ENCODE peak calls at places on chromosome 22, in nine cellular contexts. A is SK-N-SH, Q is astrocyte, R is fibroblast of lung, B is mammary epithelial cell, H is H9, F is trophoblast cell, I is IMR-90, M is neuronal stem cell. Y is an unnamed sample.
A peak's percentile ranks its signal among the peaks of the same experiment; 100 is the strongest.

GRCh38 chr22:33188316-33188715 is 130.1 kb upstream of the SYN3 start:
- DNase-seq in B (peak; percentile 11), A (no peak), H (no peak), Q (no peak), F (no peak), I (no peak), M (no peak), R (no peak), Y (no peak)

GRCh38 chr22:43921361-43921760 is 2.2 kb upstream of the PNPLA3 start:
- DNase-seq in H (no peak), I (peak; percentile 77), A (no peak), Q (peak; percentile 90), M (no peak), F (peak; percentile 79), R (peak; percentile 93), B (peak; percentile 64), Y (no peak)

GRCh38 chr22:20423636-20424511 is 13.8 kb downstream of the SCARF2 start:
- DNase-seq in I (no peak), M (no peak), A (peak; percentile 71), Q (no peak), H (peak; percentile 52), B (no peak), R (no peak), F (peak; percentile 17), Y (no peak)

GRCh38 chr22:19937616-19938473 is 3.7 kb upstream of the COMT start:
- DNase-seq in B (no peak), A (no peak), R (peak; percentile 41), H (no peak), F (no peak), M (no peak), I (peak; percentile 35), Q (peak; percentile 27), Y (no peak)

GRCh38 chr22:19805821-19806212 is 45.2 kb downstream of the TBX1 start:
- DNase-seq in M (no peak), B (no peak), H (peak; percentile 15), Q (no peak), F (no peak), R (no peak), A (peak; percentile 21), I (no peak), Y (peak; percentile 21)

GRCh38 chr22:35620624-35621245 is 3.6 kb upstream of the MB start:
- DNase-seq in B (no peak), M (no peak), I (peak; percentile 36), A (peak; percentile 77), F (no peak), H (no peak), R (peak; percentile 21), Q (no peak), Y (no peak)

GRCh38 chr22:17501679-17502285 is 61.5 kb upstream of the SLC25A18 start:
- DNase-seq in B (peak; percentile 53), M (peak; percentile 42), R (peak; percentile 57), I (peak; percentile 66), Q (peak; percentile 46), A (peak; percentile 69), F (peak; percentile 32), H (no peak), Y (peak; percentile 55)

GRCh38 chr22:45188779-45189178 is 25.1 kb downstream of the NUP50 start:
- DNase-seq in I (no peak), R (no peak), Q (no peak), A (no peak), M (no peak), B (no peak), H (no peak), F (no peak), Y (peak; percentile 41)

GRCh38 chr22:43262990-43263644 is 76.2 kb upstream of the TTLL12 start:
- DNase-seq in H (no peak), I (no peak), A (no peak), B (no peak), F (no peak), Q (peak; percentile 20), M (no peak), R (no peak), Y (no peak)

GRCh38 chr22:20254975-20255946 is 12.9 kb downstream of the RTN4R start:
- DNase-seq in I (no peak), A (peak; percentile 57), Q (no peak), H (no peak), R (no peak), B (no peak), F (no peak), M (no peak), Y (no peak)

GRCh38 chr22:20756846-20757245 is 17.1 kb upstream of the SERPIND1 start:
- DNase-seq in B (no peak), Q (no peak), F (no peak), R (no peak), H (no peak), M (no peak), I (no peak), A (no peak), Y (no peak)

GRCh38 chr22:24952837-24953293 is 349 bp downstream of the KIAA1671 start:
- DNase-seq in M (peak; percentile 65), R (peak; percentile 47), H (peak; percentile 81), I (peak; percentile 7), B (peak; percentile 73), Q (peak; percentile 31), F (no peak), A (peak; percentile 84), Y (peak; percentile 90)

GRCh38 chr22:41300661-41301060 is 664 bp upstream of the ZC3H7B start:
- DNase-seq in M (no peak), B (no peak), Q (no peak), A (no peak), H (no peak), I (no peak), F (no peak), R (no peak), Y (no peak)
- H3K9ac ChIP-seq in M (no peak overlapping the region), B (no peak overlapping the region), Q (peak overlapping the region; percentile 97), A (peak overlapping the region; percentile 93), H (peak overlapping the region; percentile 36), I (peak overlapping the region; percentile 98), F (no peak overlapping the region), R (no peak overlapping the region), Y (no peak overlapping the region)

DNA sequence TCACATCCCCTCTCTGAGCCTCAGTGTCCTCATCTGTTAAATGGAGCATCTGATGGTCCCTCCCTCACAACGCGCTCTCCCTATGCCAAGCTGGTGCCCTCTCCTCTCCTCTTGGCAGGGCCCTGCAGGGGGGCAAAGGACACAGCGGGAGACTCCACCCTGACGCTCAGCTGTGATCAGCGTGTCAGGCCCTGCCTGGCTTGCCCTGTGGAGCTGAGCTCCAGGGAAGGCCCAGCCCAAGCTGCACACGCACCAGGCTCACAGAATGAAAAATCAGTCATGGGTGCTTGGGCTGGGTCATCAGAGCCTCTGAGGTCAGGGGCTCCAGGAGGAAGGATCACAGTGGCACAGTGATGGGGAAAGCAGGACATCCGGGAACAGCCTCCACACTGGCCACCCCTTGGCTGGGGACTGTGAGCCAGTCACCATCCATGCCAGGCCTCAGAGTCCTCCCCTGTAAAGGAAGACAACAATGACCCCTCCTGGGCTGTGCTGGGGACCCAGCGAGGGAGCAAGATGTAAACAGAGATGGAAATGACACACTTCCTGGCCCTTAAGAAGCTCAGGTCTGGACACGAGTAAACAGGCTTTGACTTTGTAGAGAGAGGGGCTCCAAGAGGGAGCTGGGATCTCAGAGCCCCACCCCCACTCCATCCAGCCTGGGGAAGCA is 36.6 kb downstream of the RPL3 start:
- DNase-seq in H (no peak), Q (no peak), R (no peak), A (no peak), B (no peak), M (no peak), F (no peak), I (no peak), Y (peak; percentile 57)
- H3K9ac ChIP-seq in H (no peak overlapping the region), Q (no peak overlapping the region), R (no peak overlapping the region), A (no peak overlapping the region), B (no peak overlapping the region), M (no peak overlapping the region), F (no peak overlapping the region), I (peak overlapping the region; percentile 8), Y (no peak overlapping the region)

GRCh38 chr22:37491106-37491505 is 4.9 kb upstream of the MFNG start:
- DNase-seq in F (no peak), B (no peak), A (no peak), H (no peak), M (no peak), R (no peak), I (no peak), Q (no peak), Y (no peak)
- H3K9ac ChIP-seq in F (no peak overlapping the region), B (no peak overlapping the region), A (no peak overlapping the region), H (no peak overlapping the region), M (peak overlapping the region; percentile 15), R (no peak overlapping the region), I (no peak overlapping the region), Q (no peak overlapping the region), Y (no peak overlapping the region)

DNA sequence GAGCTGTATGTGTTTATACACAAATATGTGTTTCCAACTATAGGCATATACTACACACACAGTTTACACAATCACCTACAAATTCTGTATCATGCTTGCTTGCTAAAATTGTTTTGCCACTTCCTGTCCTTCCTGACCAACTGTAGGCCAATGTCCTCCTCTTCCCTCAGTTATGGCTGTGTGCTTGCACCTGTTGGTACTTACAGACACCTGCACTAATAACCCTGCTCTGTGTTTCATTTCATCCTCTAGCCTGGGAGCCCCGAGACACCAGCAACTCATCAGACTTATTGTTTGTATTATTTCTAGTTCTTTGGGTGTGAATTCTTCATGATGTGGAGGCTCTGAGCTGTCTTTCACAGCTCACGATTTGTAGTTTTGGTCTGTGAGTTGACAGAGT is 1.8 kb upstream of the NCF4 start:
- DNase-seq in A (no peak), H (no peak), M (no peak), I (no peak), Q (no peak), B (no peak), F (no peak), R (no peak), Y (no peak)
- H3K9ac ChIP-seq in A (no peak overlapping the region), H (no peak overlapping the region), M (no peak overlapping the region), I (no peak overlapping the region), Q (no peak overlapping the region), B (no peak overlapping the region), F (no peak overlapping the region), R (no peak overlapping the region), Y (no peak overlapping the region)

GRCh38 chr22:50192056-50192824 is 6.5 kb downstream of the TRABD start:
- DNase-seq in A (no peak), I (peak; percentile 19), H (no peak), R (no peak), M (no peak), B (peak; percentile 32), Q (no peak), F (no peak), Y (no peak)
- H3K9ac ChIP-seq in A (no peak overlapping the region), I (no peak overlapping the region), H (no peak overlapping the region), R (no peak overlapping the region), M (no peak overlapping the region), B (no peak overlapping the region), Q (no peak overlapping the region), F (no peak overlapping the region), Y (no peak overlapping the region)

GRCh38 chr22:26674211-26675190 is 17.1 kb downstream of the MIAT start:
- DNase-seq in M (no peak), H (no peak), Q (no peak), R (no peak), B (peak; percentile 29), I (no peak), A (no peak), F (no peak), Y (no peak)
- H3K9ac ChIP-seq in M (no peak overlapping the region), H (no peak overlapping the region), Q (no peak overlapping the region), R (no peak overlapping the region), B (no peak overlapping the region), I (no peak overlapping the region), A (peak overlapping the region; percentile 91), F (no peak overlapping the region), Y (no peak overlapping the region)

DNA sequence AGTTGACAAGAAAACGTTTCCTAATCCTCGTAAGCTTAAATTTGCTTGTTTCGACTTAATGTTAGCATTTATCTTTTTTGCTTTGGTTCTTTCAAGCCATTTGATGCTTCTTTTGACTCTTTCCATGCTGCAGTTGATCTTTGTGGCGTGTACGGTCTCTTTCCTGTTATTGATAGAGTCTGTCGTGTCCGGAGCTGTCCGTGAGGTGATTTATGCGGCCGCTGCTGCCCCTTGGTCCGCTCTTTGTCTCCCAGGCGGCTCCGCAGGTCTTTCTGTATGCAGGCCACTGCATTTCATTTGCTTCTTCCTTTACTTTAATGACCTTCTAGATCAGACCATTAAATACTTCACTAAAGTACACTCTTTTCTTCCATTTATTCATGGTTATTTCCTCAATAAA is 50.3 kb downstream of the TBC1D22A start:
- DNase-seq in H (no peak), I (no peak), B (no peak), A (no peak), F (no peak), M (no peak), R (no peak), Q (no peak), Y (peak; percentile 19)
- H3K9ac ChIP-seq in H (no peak overlapping the region), I (no peak overlapping the region), B (no peak overlapping the region), A (no peak overlapping the region), F (no peak overlapping the region), M (no peak overlapping the region), R (no peak overlapping the region), Q (no peak overlapping the region), Y (no peak overlapping the region)

Y was measured in endodermal cell.